ENCODE peak calls at places on chromosomes 16 and 17, in ten cellular contexts. F, H, J, U, K, Q, I, L, T and X are unnamed samples.
A peak's percentile ranks its signal among the peaks of the same experiment; 100 is the strongest.

GRCh38 chr17:2928294-2928890 is 132.2 kb downstream of the RAP1GAP2 start:
- DNase-seq in T (no peak), K (no peak), L (no peak), J (no peak), U (no peak), Q (no peak), H (no peak), F (no peak), I (no peak), X (no peak)

GRCh38 chr16:2210386-2211365 is at the start of gene BRICD5:
- DNase-seq in I (no peak), F (no peak), U (no peak), K (no peak), H (no peak), L (no peak), T (peak; percentile 70), J (no peak), Q (no peak), X (no peak)

GRCh38 chr16:20042848-20043247 is 30.8 kb downstream of the GPR139 start:
- DNase-seq in F (no peak), I (no peak), K (no peak), Q (no peak), J (no peak), L (no peak), H (no peak), T (peak; percentile 33), U (no peak), X (no peak)

GRCh38 chr17:75503337-75503950 is 11.9 kb downstream of the CASKIN2 start:
- DNase-seq in L (no peak), J (no peak), U (no peak), K (no peak), T (no peak), F (no peak), H (no peak), Q (no peak), I (no peak), X (no peak)

GRCh38 chr17:73003487-73003886 is 89.0 kb downstream of the SLC39A11 start:
- DNase-seq in L (no peak), T (no peak), I (no peak), Q (no peak), U (no peak), H (no peak), F (no peak), K (no peak), J (no peak), X (no peak)

GRCh38 chr17:17515921-17516295 is 19.7 kb upstream of the RASD1 start:
- DNase-seq in K (peak; percentile 47), I (no peak), J (peak; percentile 4), T (no peak), Q (no peak), U (no peak), F (peak; percentile 66), H (no peak), L (no peak), X (no peak)

GRCh38 chr17:29726721-29727252 is 104.1 kb upstream of the CORO6 start:
- DNase-seq in F (peak; percentile 19), U (no peak), K (peak; percentile 15), Q (peak; percentile 70), J (peak; percentile 60), H (no peak), I (no peak), L (no peak), T (peak; percentile 74), X (no peak)

GRCh38 chr16:53991181-53992056 is 287.5 kb downstream of the FTO start:
- DNase-seq in U (no peak), T (no peak), L (no peak), J (peak; percentile 42), I (no peak), K (no peak), H (no peak), F (peak; percentile 23), Q (peak; percentile 36), X (peak; percentile 55)

GRCh38 chr17:78671607-78672404 is 94.6 kb upstream of the DNAH17 start:
- DNase-seq in L (no peak), F (peak; percentile 28), Q (no peak), H (no peak), T (no peak), K (no peak), U (no peak), J (no peak), I (no peak), X (peak; percentile 44)

GRCh38 chr17:78668847-78669246 is 91.7 kb upstream of the DNAH17 start:
- DNase-seq in Q (no peak), L (no peak), J (no peak), F (no peak), U (no peak), I (no peak), K (no peak), H (no peak), T (no peak), X (no peak)

GRCh38 chr17:78669256-78669974 is 92.2 kb upstream of the DNAH17 start:
- DNase-seq in H (no peak), Q (no peak), U (no peak), F (no peak), I (no peak), L (no peak), J (no peak), T (no peak), K (no peak), X (no peak)

GRCh38 chr17:78669975-78670518 is 92.9 kb upstream of the DNAH17 start:
- DNase-seq in L (no peak), K (no peak), H (no peak), T (no peak), J (no peak), Q (no peak), U (no peak), F (no peak), I (no peak), X (no peak)

DNA sequence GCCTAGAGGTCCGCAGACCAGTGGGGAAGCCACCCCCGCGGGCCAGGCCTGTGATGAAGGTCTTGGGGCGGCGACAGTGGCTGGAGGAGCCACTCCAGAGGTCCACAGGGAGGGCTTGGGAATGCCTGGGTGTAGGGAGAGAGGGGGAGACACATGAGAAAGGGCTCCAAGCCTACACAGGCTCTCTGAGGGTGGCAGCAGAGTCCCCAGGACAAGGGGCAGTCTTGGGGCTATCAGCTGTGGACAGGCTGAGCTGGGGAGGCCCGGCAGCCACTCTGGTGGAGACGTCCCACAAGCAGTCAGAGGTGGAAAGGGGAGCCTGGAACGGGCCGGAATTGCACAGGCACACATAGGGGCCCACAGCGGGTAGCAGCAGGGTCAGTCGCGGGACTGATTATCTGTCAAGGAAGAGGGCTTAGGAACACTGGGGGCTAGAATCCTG is 93.7 kb upstream of the DNAH17 start:
- DNase-seq in T (no peak), Q (no peak), L (no peak), I (no peak), K (no peak), J (no peak), F (no peak), H (no peak), U (no peak), X (no peak)
- H3K4me3 ChIP-seq in T (no peak overlapping the region), Q (no peak overlapping the region), L (no peak overlapping the region), I (no peak overlapping the region), K (no peak overlapping the region), J (no peak overlapping the region), F (no peak overlapping the region), H (no peak overlapping the region), U (no peak overlapping the region), X (no peak overlapping the region)

DNA sequence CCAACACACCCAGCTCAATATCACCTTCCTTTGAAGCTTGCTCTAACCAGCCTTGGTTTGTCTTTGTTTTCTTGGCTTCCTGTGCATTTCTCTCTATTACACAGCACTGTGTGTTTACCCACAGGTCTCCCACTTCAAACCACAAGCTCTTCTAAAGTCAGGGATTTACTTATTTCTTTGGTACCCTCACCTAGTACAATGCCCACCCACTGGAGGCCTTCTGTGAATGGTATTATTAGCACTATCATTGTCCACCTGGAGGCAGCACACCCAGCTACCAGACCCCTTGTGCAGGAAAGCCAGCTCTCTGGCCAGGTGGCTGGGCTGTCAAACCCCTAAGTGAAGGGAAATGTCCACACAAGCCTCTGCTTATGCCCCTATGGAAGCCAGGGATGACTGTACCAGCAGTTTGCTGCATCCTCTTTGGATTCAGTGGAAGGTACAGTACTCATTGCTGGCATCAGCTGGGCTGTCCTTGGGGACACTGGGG is 9.4 kb upstream of the TOP2A start:
- DNase-seq in U (peak; percentile 6), J (no peak), T (no peak), L (no peak), H (no peak), Q (no peak), I (no peak), K (no peak), F (no peak), X (no peak)
- TF ChIP-seq CTCF in U (no peak), J (no peak), T (no peak), L (no peak), H (no peak), Q (no peak), I (no peak), K (no peak), F (no peak), X (no peak)

GRCh38 chr16:275041-275621 is 613 bp downstream of the RGS11 start:
- DNase-seq in I (no peak), L (no peak), Q (no peak), T (no peak), U (no peak), F (no peak), H (no peak), K (no peak), J (no peak), X (no peak)

GRCh38 chr16:275786-276232 is at the start of gene RGS11:
- DNase-seq in U (no peak), I (no peak), J (no peak), T (no peak), H (no peak), Q (no peak), L (no peak), F (no peak), K (no peak), X (no peak)

GRCh38 chr16:270381-271255 is 5.1 kb downstream of the RGS11 start:
- DNase-seq in T (no peak), I (no peak), U (no peak), L (no peak), F (no peak), K (no peak), H (no peak), Q (no peak), J (no peak), X (no peak)

GRCh38 chr16:273547-274421 is 2.0 kb downstream of the RGS11 start:
- DNase-seq in F (no peak), K (no peak), H (no peak), J (no peak), U (no peak), T (peak; percentile 56), L (no peak), Q (no peak), I (peak; percentile 86), X (no peak)

GRCh38 chr16:272633-273546 is 2.9 kb downstream of the RGS11 start:
- DNase-seq in J (no peak), K (no peak), Q (no peak), F (no peak), T (no peak), L (no peak), H (no peak), I (no peak), U (no peak), X (no peak)
- H3K4me3 ChIP-seq in J (no peak overlapping the region), K (no peak overlapping the region), Q (no peak overlapping the region), F (no peak overlapping the region), T (no peak overlapping the region), L (no peak overlapping the region), H (no peak overlapping the region), I (no peak overlapping the region), U (no peak overlapping the region), X (no peak overlapping the region)

DNA sequence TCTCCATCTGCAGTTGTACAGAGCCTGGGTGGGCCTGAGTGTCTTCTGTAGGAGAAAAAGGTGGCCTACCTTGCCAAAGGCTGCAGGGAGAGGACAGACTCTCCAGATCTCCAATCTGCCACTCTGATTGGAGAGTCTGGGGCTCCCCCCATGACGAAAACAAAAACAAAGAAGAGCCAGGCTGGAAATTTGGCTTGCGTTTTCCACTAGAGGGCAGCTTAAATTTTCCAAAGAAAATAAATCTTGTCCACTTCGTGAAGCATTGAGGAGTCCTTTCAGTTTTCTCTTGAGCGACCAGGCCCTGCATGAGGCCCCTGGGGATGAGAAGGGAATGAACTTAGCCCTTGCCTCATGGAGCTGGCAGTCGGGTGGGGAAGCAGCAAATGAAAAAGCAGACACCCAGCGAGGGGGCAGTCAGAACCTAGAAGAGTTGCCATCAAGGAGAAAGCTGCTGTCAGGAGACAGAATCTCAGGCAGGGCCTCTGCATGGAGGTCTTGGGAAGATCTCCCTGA is 8.2 kb upstream of the SHCBP1 start:
- DNase-seq in Q (peak; percentile 18), K (peak; percentile 57), T (peak; percentile 76), U (no peak), L (no peak), H (no peak), F (peak; percentile 76), J (peak; percentile 41), I (no peak), X (no peak)
- TF ChIP-seq CTCF in Q (peak; percentile 22), K (peak; percentile 58), T (peak; percentile 60), U (no peak), L (peak; percentile 69), H (peak; percentile 39), F (peak; percentile 60), J (peak; percentile 71), I (no peak), X (peak; percentile 63)